ENCODE peak calls at places on chromosomes 11 and 22, in six cellular contexts. R, V, J, C, Z and K are unnamed samples.

GRCh38 chr22:44891791-44892190 is 118.0 kb downstream of the PHF21B start:
- DNase-seq in R (no peak), V (no peak), J (no peak), C (no peak), Z (no peak), K (no peak)

GRCh38 chr11:45157247-45158209 is 11.1 kb downstream of the PRDM11 start:
- DNase-seq in R (no peak), V (no peak), J (no peak), C (no peak), Z (no peak), K (no peak)

GRCh38 chr11:9847636-9848035 is 183.8 kb downstream of the SWAP70 start:
- DNase-seq in R (no peak), V (no peak), J (no peak), C (no peak), Z (no peak), K (no peak)

GRCh38 chr22:28889625-28890024 is 6.3 kb downstream of the ZNRF3 start:
- DNase-seq in R (no peak), V (no peak), J (no peak), C (no peak), Z (no peak), K (no peak)

GRCh38 chr22:49364398-49364797 is 463.3 kb downstream of the BRD1 start:
- DNase-seq in R (no peak), V (no peak), J (no peak), C (no peak), Z (no peak), K (no peak)

GRCh38 chr11:92070026-92070889 is 154.4 kb upstream of the FAT3 start:
- DNase-seq in R (no peak), V (no peak), J (no peak), C (no peak), Z (no peak), K (no peak)

GRCh38 chr11:120273432-120273831 is 33.5 kb downstream of the POU2F3 start:
- DNase-seq in R (no peak), V (no peak), J (no peak), C (no peak), Z (no peak), K (no peak)

GRCh38 chr11:128720522-128720985 is 26.7 kb downstream of the FLI1 start:
- DNase-seq in R (no peak), V (no peak), J (no peak), C (no peak), Z (no peak), K (no peak)

GRCh38 chr22:44932493-44932892 is 77.3 kb downstream of the PHF21B start:
- DNase-seq in R (no peak), V (no peak), J (no peak), C (no peak), Z (no peak), K (no peak)

GRCh38 chr11:56396047-56396446 is 16.4 kb upstream of the OR5AL1 start:
- DNase-seq in R (no peak), V (no peak), J (no peak), C (no peak), Z (no peak), K (no peak)

GRCh38 chr11:17978553-17979287 is 34.1 kb downstream of the SERGEF start:
- DNase-seq in R (no peak), V (peak), J (peak), C (peak), Z (no peak), K (no peak)

GRCh38 chr11:130439160-130439519 is 9.3 kb upstream of the ADAMTS15 start:
- DNase-seq in R (no peak), V (peak), J (no peak), C (no peak), Z (no peak), K (no peak)

GRCh38 chr22:49586244-49586748 is 241.4 kb downstream of the BRD1 start:
- DNase-seq in R (no peak), V (no peak), J (no peak), C (no peak), Z (no peak), K (no peak)

GRCh38 chr11:126226334-126227084 is 14.9 kb downstream of the FAM118B start:
- DNase-seq in R (no peak), V (no peak), J (no peak), C (no peak), Z (no peak), K (no peak)

GRCh38 chr11:65868076-65868667 is 4.4 kb downstream of the EFEMP2 start:
- DNase-seq in R (no peak), V (no peak), J (no peak), C (no peak), Z (no peak), K (no peak)

GRCh38 chr11:123304828-123305530 is 109.9 kb upstream of the CLMP start:
- DNase-seq in R (no peak), V (peak), J (no peak), C (no peak), Z (no peak), K (no peak)

GRCh38 chr22:39341179-39341578 is 8.6 kb upstream of the SYNGR1 start:
- DNase-seq in R (no peak), V (no peak), J (no peak), C (no peak), Z (no peak), K (no peak)

GRCh38 chr22:36569999-36570398 is 41.0 kb upstream of the EIF3D start:
- DNase-seq in R (no peak), V (no peak), J (no peak), C (peak), Z (no peak), K (no peak)

GRCh38 chr11:15507592-15507991 is 392.9 kb downstream of the INSC start:
- DNase-seq in R (no peak), V (no peak), J (no peak), C (peak), Z (no peak), K (no peak)

GRCh38 chr11:112632866-112633505 is 328.2 kb upstream of the NCAM1 start:
- DNase-seq in R (no peak), V (no peak), J (no peak), C (no peak), Z (no peak), K (no peak)

GRCh38 chr11:82869657-82870056 is 30.6 kb downstream of the PRCP start:
- DNase-seq in R (no peak), V (no peak), J (no peak), C (no peak), Z (no peak), K (no peak)

GRCh38 chr22:50258361-50259292 is 2.9 kb downstream of the MAPK12 start:
- DNase-seq in R (no peak), V (no peak), J (no peak), C (no peak), Z (no peak), K (no peak)

GRCh38 chr11:59901306-59901705 is 22.7 kb downstream of the OOSP3 start:
- DNase-seq in R (no peak), V (no peak), J (no peak), C (peak), Z (no peak), K (no peak)

GRCh38 chr11:61896665-61897386 is 5.5 kb upstream of the FADS3 start:
- DNase-seq in R (no peak), V (no peak), J (no peak), C (no peak), Z (no peak), K (no peak)

GRCh38 chr11:74672956-74673895 is 58.0 kb downstream of the CHRDL2 start:
- DNase-seq in R (no peak), V (no peak), J (no peak), C (peak), Z (no peak), K (no peak)

GRCh38 chr22:45987462-45987861 is 10.5 kb upstream of the WNT7B start:
- DNase-seq in R (no peak), V (no peak), J (no peak), C (no peak), Z (no peak), K (no peak)

GRCh38 chr11:8962827-8963226 is 1.4 kb downstream of the TMEM9B start:
- DNase-seq in R (no peak), V (no peak), J (no peak), C (no peak), Z (no peak), K (no peak)

GRCh38 chr11:129375731-129376657 is at the start of gene BARX2:
- DNase-seq in R (no peak), V (peak), J (no peak), C (peak), Z (no peak), K (no peak)

GRCh38 chr11:76694664-76695063 is 24.1 kb upstream of the LRRC32 start:
- DNase-seq in R (no peak), V (no peak), J (no peak), C (no peak), Z (no peak), K (no peak)

GRCh38 chr11:7511405-7511804 is 2.4 kb upstream of the PPFIBP2 start:
- DNase-seq in R (no peak), V (no peak), J (peak), C (no peak), Z (no peak), K (no peak)